ENCODE peak calls at places on chromosomes 11 and 22, in six cellular contexts. Z is endothelial cell of umbilical vein, O is suprapubic skin, G is RWPE1, W is mesenchymal stem cell, V is uterus. C is an unnamed sample.

GRCh38 chr22:22770280-22770871 is 117.2 kb upstream of the IGLL5 start:
- DNase-seq in Z (peak; percentile 48), O (no peak), G (peak; percentile 26), W (peak; percentile 7), V (no peak), C (peak; percentile 22)

GRCh38 chr22:21712751-21713427 is 22.7 kb downstream of the YPEL1 start:
- DNase-seq in Z (peak; percentile 85), O (no peak), G (peak; percentile 59), W (peak; percentile 85), V (peak; percentile 67), C (peak; percentile 71)

GRCh38 chr11:830295-831131 is 2.2 kb upstream of the CD151 start:
- DNase-seq in Z (peak; percentile 82), O (no peak), G (no peak), W (peak; percentile 79), V (peak; percentile 73), C (peak; percentile 51)

GRCh38 chr22:45525480-45525879 is 22.8 kb downstream of the FBLN1 start:
- DNase-seq in Z (no peak), O (no peak), G (no peak), W (no peak), V (no peak), C (no peak)

GRCh38 chr11:76380161-76380976 is 563 bp downstream of the THAP12 start:
- DNase-seq in Z (peak; percentile 28), O (peak; percentile 72), G (peak; percentile 21), W (peak; percentile 42), V (no peak), C (peak; percentile 4)

GRCh38 chr11:88345408-88345807 is 7.9 kb upstream of the CTSC start:
- DNase-seq in Z (no peak), O (no peak), G (no peak), W (peak; percentile 17), V (no peak), C (peak; percentile 71)

GRCh38 chr11:132228756-132229325 is 858.4 kb downstream of the NTM start:
- DNase-seq in Z (no peak), O (no peak), G (no peak), W (no peak), V (no peak), C (peak; percentile 76)

GRCh38 chr22:39518996-39519680 is 1.2 kb upstream of the ATF4 start:
- DNase-seq in Z (no peak), O (no peak), G (peak; percentile 28), W (no peak), V (no peak), C (peak; percentile 52)

GRCh38 chr11:126355926-126356897 is 726 bp downstream of the ST3GAL4 start:
- DNase-seq in Z (peak; percentile 26), O (peak; percentile 71), G (peak; percentile 25), W (peak; percentile 55), V (no peak), C (no peak)

GRCh38 chr22:37623075-37624016 is 14.7 kb downstream of the GGA1 start:
- DNase-seq in Z (peak; percentile 44), O (no peak), G (peak; percentile 54), W (peak; percentile 68), V (peak; percentile 70), C (no peak)

GRCh38 chr11:130391692-130392091 is 36.7 kb downstream of the ADAMTS8 start:
- DNase-seq in Z (no peak), O (no peak), G (no peak), W (no peak), V (no peak), C (no peak)

GRCh38 chr11:47156951-47157350 is 19.7 kb downstream of the ARFGAP2 start:
- DNase-seq in Z (no peak), O (no peak), G (no peak), W (no peak), V (no peak), C (no peak)

GRCh38 chr11:67197606-67198005 is 68.7 kb upstream of the GRK2 start:
- DNase-seq in Z (no peak), O (no peak), G (no peak), W (no peak), V (no peak), C (no peak)

GRCh38 chr11:103091441-103091809 is 535 bp downstream of the DCUN1D5 start:
- DNase-seq in Z (peak; percentile 34), O (peak; percentile 71), G (peak; percentile 39), W (peak; percentile 64), V (peak; percentile 18), C (peak; percentile 37)

GRCh38 chr22:50269573-50270301 is 443 bp downstream of the MAPK11 start:
- DNase-seq in Z (peak; percentile 51), O (no peak), G (no peak), W (peak; percentile 33), V (peak; percentile 60), C (no peak)

GRCh38 chr11:110337570-110338193 is 41.3 kb upstream of the RDX start:
- DNase-seq in Z (peak; percentile 73), O (no peak), G (peak; percentile 46), W (peak; percentile 20), V (no peak), C (peak; percentile 67)

GRCh38 chr11:117479372-117479771 is 151.7 kb downstream of the CEP164 start:
- DNase-seq in Z (no peak), O (no peak), G (no peak), W (no peak), V (no peak), C (no peak)

GRCh38 chr11:35334385-35335090 is 84.8 kb downstream of the SLC1A2 start:
- DNase-seq in Z (no peak), O (no peak), G (no peak), W (no peak), V (no peak), C (no peak)

GRCh38 chr11:17721242-17721999 is 2.0 kb downstream of the MYOD1 start:
- DNase-seq in Z (no peak), O (no peak), G (no peak), W (no peak), V (no peak), C (no peak)

GRCh38 chr22:32476286-32476685 is 1.7 kb downstream of the FBXO7 start:
- DNase-seq in Z (peak; percentile 17), O (no peak), G (no peak), W (peak; percentile 17), V (no peak), C (no peak)

GRCh38 chr11:62438641-62439040 is 19.8 kb downstream of the SCGB1A1 start:
- DNase-seq in Z (no peak), O (no peak), G (no peak), W (no peak), V (no peak), C (no peak)

GRCh38 chr11:119709638-119710346 is 19.2 kb downstream of the NECTIN1 start:
- DNase-seq in Z (no peak), O (no peak), G (no peak), W (peak; percentile 83), V (no peak), C (peak; percentile 70)

GRCh38 chr11:112543390-112543789 is 282.7 kb upstream of the PLET1 start:
- DNase-seq in Z (no peak), O (no peak), G (no peak), W (no peak), V (no peak), C (no peak)

GRCh38 chr22:29706991-29707390 is 12.8 kb upstream of the CABP7 start:
- DNase-seq in Z (no peak), O (no peak), G (no peak), W (no peak), V (no peak), C (no peak)

GRCh38 chr22:44192811-44193536 is 12.2 kb downstream of the PARVG start:
- DNase-seq in Z (no peak), O (no peak), G (no peak), W (no peak), V (no peak), C (no peak)

DNA sequence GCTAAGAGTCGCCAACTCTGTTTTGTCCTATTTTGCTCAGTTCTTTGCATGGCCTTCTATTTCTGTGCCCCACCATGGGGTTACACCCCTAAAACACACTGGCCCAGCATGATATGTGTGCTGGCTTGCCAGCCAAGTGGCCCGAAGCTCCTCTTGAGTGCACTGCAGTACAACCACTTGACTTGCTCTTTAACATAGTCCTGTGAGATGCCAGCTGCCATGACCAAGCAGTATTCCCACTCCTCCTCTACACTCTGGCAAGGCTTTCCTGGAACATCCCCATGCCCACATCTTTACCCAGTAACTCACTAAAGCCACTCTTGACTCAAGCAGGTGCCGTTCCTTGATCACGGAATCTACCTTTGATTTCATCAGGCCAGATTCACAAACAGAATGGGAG is 102.9 kb upstream of the GAL start:
- DNase-seq in Z (no peak), O (no peak), G (no peak), W (no peak), V (no peak), C (no peak)
- H3K27ac ChIP-seq in Z (no peak overlapping the region), O (no peak overlapping the region), G (peak overlapping the region; percentile 33), W (no peak overlapping the region), V (no peak overlapping the region), C (no peak overlapping the region)

GRCh38 chr11:9688716-9689511 is 25.0 kb downstream of the SWAP70 start:
- DNase-seq in Z (peak; percentile 96), O (no peak), G (peak; percentile 47), W (peak; percentile 83), V (no peak), C (peak; percentile 76)

GRCh38 chr11:9687736-9688494 is 24.0 kb downstream of the SWAP70 start:
- DNase-seq in Z (peak; percentile 81), O (no peak), G (no peak), W (peak; percentile 52), V (no peak), C (peak; percentile 10)

GRCh38 chr11:9692696-9693095 is 28.8 kb downstream of the SWAP70 start:
- DNase-seq in Z (no peak), O (no peak), G (no peak), W (no peak), V (no peak), C (no peak)

GRCh38 chr11:9691865-9692264 is 28.0 kb downstream of the SWAP70 start:
- DNase-seq in Z (peak; percentile 62), O (no peak), G (peak; percentile 61), W (peak; percentile 30), V (no peak), C (no peak)

GRCh38 chr11:9689721-9690120 is 25.8 kb downstream of the SWAP70 start:
- DNase-seq in Z (no peak), O (peak; percentile 64), G (no peak), W (peak; percentile 17), V (no peak), C (no peak)
- H3K27ac ChIP-seq in Z (peak overlapping the region; percentile 98), O (peak overlapping the region; percentile 84), G (peak overlapping the region; percentile 54), W (peak overlapping the region; percentile 48), V (peak overlapping the region; percentile 80), C (peak overlapping the region; percentile 51)

GRCh38 chr11:87300640-87301381 is 263.1 kb downstream of the TMEM135 start:
- DNase-seq in Z (no peak), O (no peak), G (no peak), W (peak; percentile 18), V (no peak), C (no peak)

GRCh38 chr11:87298155-87298554 is 260.4 kb downstream of the TMEM135 start:
- DNase-seq in Z (peak; percentile 14), O (no peak), G (no peak), W (no peak), V (no peak), C (no peak)

GRCh38 chr11:87304350-87304749 is 266.6 kb downstream of the TMEM135 start:
- DNase-seq in Z (no peak), O (no peak), G (no peak), W (no peak), V (no peak), C (no peak)

GRCh38 chr11:87299041-87299481 is 261.3 kb downstream of the TMEM135 start:
- DNase-seq in Z (no peak), O (no peak), G (no peak), W (peak; percentile 19), V (no peak), C (no peak)

GRCh38 chr11:87301785-87302540 is 264.2 kb downstream of the TMEM135 start:
- DNase-seq in Z (peak; percentile 34), O (no peak), G (no peak), W (no peak), V (no peak), C (no peak)
- H3K27ac ChIP-seq in Z (no peak overlapping the region), O (no peak overlapping the region), G (no peak overlapping the region), W (no peak overlapping the region), V (no peak overlapping the region), C (no peak overlapping the region)

GRCh38 chr11:59981106-59981770 is 17.4 kb downstream of the OOSP4A start:
- DNase-seq in Z (no peak), O (no peak), G (no peak), W (no peak), V (no peak), C (no peak)
- H3K27ac ChIP-seq in Z (no peak overlapping the region), O (no peak overlapping the region), G (no peak overlapping the region), W (no peak overlapping the region), V (no peak overlapping the region), C (no peak overlapping the region)